ENCODE peak calls at places on chromosomes 4 and X, in nine cellular contexts. V is left ventricle myocardium inferior, J is foreskin keratinocyte, H is thoracic aorta, A is pancreas, Z is IMR-90, L is body of pancreas, C is A549, K is uterus. R is an unnamed sample.

GRCh38 chrX:110103344-110103743 is 100.4 kb downstream of the TMEM164 start:
- DNase-seq in V (no peak), J (no peak), H (no peak), A (no peak), Z (no peak), L (no peak), C (no peak), K (no peak), R (no peak)

GRCh38 chrX:153925387-153925738 is 701 bp downstream of the ARHGAP4 start:
- DNase-seq in V (no peak), J (no peak), H (no peak), A (no peak), Z (no peak), L (no peak), C (no peak), K (no peak), R (no peak)

GRCh38 chr4:185573651-185574199 is 38.4 kb upstream of the PDLIM3 start:
- DNase-seq in V (no peak), J (peak), H (no peak), A (no peak), Z (peak), L (peak), C (peak), K (peak), R (peak)

GRCh38 chr4:14151099-14151498 is 523.6 kb upstream of the BOD1L1 start:
- DNase-seq in V (no peak), J (peak), H (no peak), A (no peak), Z (peak), L (no peak), C (no peak), K (no peak), R (no peak)

GRCh38 chrX:136061302-136061701 is 76.1 kb downstream of the SLC9A6 start:
- DNase-seq in V (peak), J (no peak), H (no peak), A (no peak), Z (no peak), L (no peak), C (no peak), K (no peak), R (no peak)

GRCh38 chr4:139734875-139735380 is 69.3 kb downstream of the MGST2 start:
- DNase-seq in V (peak), J (peak), H (peak), A (peak), Z (peak), L (peak), C (no peak), K (peak), R (peak)

GRCh38 chrX:131762802-131763234 is 218.9 kb downstream of the OR13H1 start:
- DNase-seq in V (no peak), J (no peak), H (no peak), A (no peak), Z (peak), L (peak), C (peak), K (peak), R (no peak)

GRCh38 chr4:41541697-41542096 is 3.7 kb downstream of the LIMCH1 start:
- DNase-seq in V (no peak), J (no peak), H (peak), A (no peak), Z (no peak), L (no peak), C (no peak), K (no peak), R (no peak)

GRCh38 chr4:81213671-81214070 is 1.4 kb downstream of the PRKG2 start:
- DNase-seq in V (no peak), J (no peak), H (no peak), A (no peak), Z (no peak), L (no peak), C (no peak), K (no peak), R (no peak)

GRCh38 chrX:72121381-72121780 is 10.3 kb downstream of the RTL5 start:
- DNase-seq in V (peak), J (peak), H (peak), A (peak), Z (peak), L (no peak), C (no peak), K (peak), R (no peak)

GRCh38 chrX:16138108-16138427 is 14.7 kb downstream of the GRPR start:
- DNase-seq in V (no peak), J (no peak), H (no peak), A (no peak), Z (no peak), L (peak), C (peak), K (no peak), R (no peak)
- TF ChIP-seq CTCF in V (peak), J (peak), H (no peak), A (no peak), Z (no peak), L (peak), C (peak), K (no peak), R (no peak)

DNA sequence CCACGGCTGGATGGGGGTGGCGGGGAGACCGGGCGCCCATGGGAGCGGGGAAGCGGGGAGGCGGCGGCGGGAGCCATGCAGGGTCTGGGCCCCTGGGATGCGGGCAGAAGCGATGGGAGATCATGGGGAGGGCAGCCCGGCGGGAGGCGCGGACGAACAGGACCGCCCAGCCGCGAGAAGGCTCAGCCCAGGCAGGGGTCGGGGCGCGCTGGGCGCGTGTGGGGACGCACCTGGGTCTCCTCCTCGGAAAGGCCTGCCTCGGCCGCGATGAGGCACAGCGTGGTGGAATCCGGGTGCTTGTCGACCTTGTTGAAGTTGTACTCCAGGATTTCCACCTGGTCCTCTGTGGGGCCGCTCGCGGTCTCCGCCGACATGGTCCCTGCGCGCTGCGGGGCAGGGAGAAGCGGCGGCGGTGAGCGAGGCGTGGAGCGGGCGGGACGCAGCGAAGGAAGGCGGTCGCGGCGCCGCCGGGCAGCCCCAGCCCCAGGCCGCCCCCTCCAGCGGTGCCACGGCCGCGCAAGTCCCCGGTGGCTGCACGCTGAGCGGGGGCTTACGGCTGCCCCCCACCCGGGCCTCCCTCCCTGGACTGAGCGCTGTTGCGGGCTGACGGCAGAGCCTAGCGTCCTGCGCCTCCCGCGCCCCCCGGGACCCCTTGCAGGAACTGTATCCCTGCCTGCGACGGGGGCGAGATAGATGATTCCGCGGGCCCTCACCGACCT is 25.3 kb downstream of the HOPX start:
- DNase-seq in V (peak), J (no peak), H (no peak), A (peak), Z (no peak), L (peak), C (no peak), K (no peak), R (peak)
- H3K27ac ChIP-seq in V (peak), J (no peak), H (no peak), A (no peak), Z (no peak), L (no peak), C (no peak), K (peak), R (peak)

GRCh38 chr4:141346144-141346543 is 125.4 kb downstream of the ZNF330 start:
- DNase-seq in V (no peak), J (peak), H (no peak), A (no peak), Z (peak), L (peak), C (peak), K (peak), R (peak)
- TF ChIP-seq CTCF in V (peak), J (peak), H (peak), A (no peak), Z (peak), L (peak), C (peak), K (peak), R (peak)

GRCh38 chr4:155521382-155521781 is 144.6 kb upstream of the MAP9 start:
- DNase-seq in V (no peak), J (no peak), H (no peak), A (no peak), Z (no peak), L (no peak), C (no peak), K (no peak), R (no peak)
- H3K27ac ChIP-seq in V (peak), J (no peak), H (peak), A (no peak), Z (peak), L (no peak), C (no peak), K (peak), R (no peak)

GRCh38 chrX:2707334-2707760 is 16.3 kb downstream of the CD99 start:
- DNase-seq in V (peak), J (peak), H (peak), A (no peak), Z (peak), L (peak), C (peak), K (no peak), R (peak)
- TF ChIP-seq CTCF in V (no peak), J (peak), H (no peak), A (no peak), Z (no peak), L (no peak), C (no peak), K (no peak), R (no peak)

R was measured in RWPE1.